ENCODE peak calls at places on chromosomes 7 and 10, in four cellular contexts. O is A549, E is K562, W is H1. P is an unnamed sample.
A peak's percentile ranks its signal among the peaks of the same experiment; 100 is the strongest.

GRCh38 chr10:61923210-61924024 is 21.9 kb downstream of the ARID5B start:
- DNase-seq in O (no peak), E (no peak), W (no peak), P (peak; percentile 16)

GRCh38 chr10:71272122-71272771 is 46.8 kb upstream of the SLC29A3 start:
- DNase-seq in O (no peak), W (no peak), E (no peak), P (no peak)

GRCh38 chr10:58775960-58776574 is 263.4 kb downstream of the BICC1 start:
- DNase-seq in W (no peak), E (no peak), O (no peak), P (no peak)

GRCh38 chr7:27442446-27442845 is 199.8 kb downstream of the EVX1 start:
- DNase-seq in W (no peak), O (no peak), E (no peak), P (no peak)

GRCh38 chr7:66781408-66782090 is 41.0 kb downstream of the RABGEF1 start:
- DNase-seq in E (no peak), W (no peak), O (no peak), P (peak; percentile 39)

GRCh38 chr10:70508912-70509366 is 30.4 kb downstream of the PALD1 start:
- DNase-seq in E (no peak), W (peak; percentile 60), O (no peak), P (no peak)

GRCh38 chr7:29854257-29854938 is 48.1 kb downstream of the WIPF3 start:
- DNase-seq in E (no peak), W (no peak), O (no peak), P (no peak)

GRCh38 chr7:76300210-76300731 is 2.2 kb upstream of the HSPB1 start:
- DNase-seq in E (no peak), W (no peak), O (no peak), P (peak; percentile 76)

GRCh38 chr10:113158183-113158582 is 208.1 kb downstream of the TCF7L2 start:
- DNase-seq in O (peak; percentile 18), W (no peak), E (peak; percentile 13), P (no peak)

GRCh38 chr10:68562666-68563522 is 2.8 kb downstream of the TET1 start:
- DNase-seq in E (peak; percentile 67), O (no peak), W (no peak), P (no peak)

GRCh38 chr10:55410415-55410885 is 609.4 kb upstream of the PCDH15 start:
- DNase-seq in W (peak; percentile 43), E (no peak), O (no peak), P (no peak)

GRCh38 chr7:32890553-32891045 is 961 bp downstream of the KBTBD2 start:
- DNase-seq in O (no peak), E (peak; percentile 21), W (no peak), P (peak; percentile 44)

GRCh38 chr10:118908487-118909280 is 120.8 kb upstream of the NANOS1 start:
- DNase-seq in W (no peak), O (no peak), E (peak; percentile 15), P (no peak)

GRCh38 chr10:46555713-46556514 is 544 bp downstream of the GPRIN2 start:
- DNase-seq in O (peak; percentile 51), W (peak; percentile 97), E (no peak), P (no peak)

GRCh38 chr10:114683593-114683992 is 25.5 kb upstream of the ABLIM1 start:
- DNase-seq in O (no peak), W (no peak), E (no peak), P (no peak)

GRCh38 chr10:5776881-5777197 is 36.4 kb downstream of the GDI2 start:
- DNase-seq in E (no peak), W (no peak), O (no peak), P (no peak)

GRCh38 chr7:116257156-116257555 is 46.8 kb downstream of the TES start:
- DNase-seq in W (no peak), O (no peak), E (no peak), P (no peak)

GRCh38 chr7:132653364-132653930 is 77.2 kb upstream of the PLXNA4 start:
- DNase-seq in E (no peak), O (no peak), W (no peak), P (no peak)

GRCh38 chr10:110410329-110411046 is 87.2 kb upstream of the DUSP5 start:
- DNase-seq in W (no peak), O (peak; percentile 96), E (peak; percentile 27), P (peak; percentile 42)

GRCh38 chr7:101924171-101924570 is 106.7 kb downstream of the CUX1 start:
- DNase-seq in E (no peak), W (no peak), O (no peak), P (no peak)

GRCh38 chr7:146656988-146657387 is 540.4 kb downstream of the CNTNAP2 start:
- DNase-seq in W (no peak), O (no peak), E (no peak), P (no peak)

GRCh38 chr10:48517482-48517881 is 87.4 kb downstream of the ARHGAP22 start:
- DNase-seq in W (peak; percentile 33), E (no peak), O (no peak), P (no peak)

GRCh38 chr7:17651296-17651695 is 289.0 kb downstream of the SNX13 start:
- DNase-seq in E (no peak), O (no peak), W (no peak), P (no peak)

GRCh38 chr10:28496017-28496416 is 36.9 kb upstream of the WAC start:
- DNase-seq in E (no peak), W (no peak), O (no peak), P (no peak)

GRCh38 chr10:7672366-7673134 is 5.8 kb upstream of the ITIH5 start:
- DNase-seq in E (no peak), W (no peak), O (no peak), P (no peak)

GRCh38 chr10:132893090-132893489 is 49.3 kb downstream of the CFAP46 start:
- DNase-seq in O (no peak), E (no peak), W (peak; percentile 49), P (no peak)

GRCh38 chr7:28104811-28105210 is 75.8 kb downstream of the JAZF1 start:
- DNase-seq in E (no peak), W (no peak), O (no peak), P (no peak)

GRCh38 chr10:122461367-122461728 is at the start of gene HTRA1:
- DNase-seq in E (no peak), W (no peak), O (peak; percentile 49), P (no peak)
- H3K4me3 ChIP-seq in E (no peak within 1 kb of the TSS), W (peak within 1 kb of the TSS; percentile 67), O (peak within 1 kb of the TSS; percentile 82), P (peak within 1 kb of the TSS; percentile 16)

GRCh38 chr7:1733908-1734252 is 63.8 kb downstream of the ELFN1 start:
- DNase-seq in W (no peak), E (no peak), O (no peak), P (no peak)

GRCh38 chr7:1735262-1735661 is 65.2 kb downstream of the ELFN1 start:
- DNase-seq in W (no peak), E (no peak), O (no peak), P (no peak)

GRCh38 chr7:1733206-1733907 is 63.3 kb downstream of the ELFN1 start:
- DNase-seq in W (no peak), O (no peak), E (no peak), P (no peak)

GRCh38 chr7:1735806-1736468 is 65.9 kb downstream of the ELFN1 start:
- DNase-seq in W (no peak), E (no peak), O (no peak), P (no peak)

DNA sequence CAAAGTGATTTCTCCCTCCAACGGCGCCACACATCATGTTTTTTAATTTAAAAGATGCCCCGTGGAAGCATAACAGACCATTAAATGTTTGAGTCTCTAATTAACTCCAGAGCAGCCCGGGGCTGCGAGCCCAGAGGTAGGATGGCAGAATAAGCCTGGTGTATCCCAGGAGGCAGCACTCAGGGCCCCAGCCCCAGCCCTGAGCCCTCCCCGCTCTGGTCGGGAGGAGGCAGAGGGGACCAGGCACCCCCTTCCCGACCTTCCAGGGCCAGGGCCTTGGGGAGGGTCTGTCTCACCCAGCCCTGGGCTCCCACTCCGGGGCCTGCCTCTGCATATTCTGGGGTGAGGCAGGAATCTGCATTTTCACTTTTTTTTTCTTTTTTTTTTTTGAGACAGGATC is 64.3 kb downstream of the ELFN1 start:
- DNase-seq in W (no peak), O (no peak), E (no peak), P (no peak)
- TF ChIP-seq MAX in W (no peak), O (no peak), E (no peak), P (no peak)

GRCh38 chr10:30534465-30535144 is 94.9 kb downstream of the LYZL2 start:
- DNase-seq in O (peak; percentile 61), W (peak; percentile 76), E (peak; percentile 70), P (peak; percentile 67)
- TF ChIP-seq MAFK in O (no peak), W (no peak), E (no peak), P (no peak)

GRCh38 chr10:13529714-13529973 is 830 bp upstream of the BEND7 start:
- DNase-seq in O (no peak), E (no peak), W (no peak), P (no peak)
- H3K4me3 ChIP-seq in O (peak overlapping the region; percentile 98), E (no peak overlapping the region), W (peak overlapping the region; percentile 76), P (peak overlapping the region; percentile 89)

GRCh38 chr7:107505997-107506682 is 36.3 kb downstream of the GPR22 start:
- DNase-seq in E (no peak), O (no peak), W (no peak), P (peak; percentile 56)
- TF ChIP-seq MAX in E (no peak), O (no peak), W (no peak), P (no peak)

GRCh38 chr7:95246935-95247370 is 77.4 kb downstream of the PON1 start:
- DNase-seq in W (peak; percentile 51), E (peak; percentile 26), O (peak; percentile 57), P (peak; percentile 54)
- TF ChIP-seq MAFK in W (no peak), E (no peak), O (no peak), P (no peak)

P was measured in HepG2.